ENCODE peak calls at places on chromosomes 2 and 18, in four cellular contexts. P, T, M and Z are unnamed samples. For H3K36me3, the result is how much of the 10 kb centered on the place peaks cover.

GRCh38 chr2:238709324-238709723 is 138.6 kb upstream of the TWIST2 start:
- DNase-seq in P (no peak), T (no peak), M (no peak), Z (peak)

GRCh38 chr18:63949068-63949737 is at the start of gene HMSD:
- DNase-seq in P (peak), T (peak), M (no peak), Z (peak)

GRCh38 chr2:200615247-200615646 is 29.4 kb downstream of the AOX1 start:
- DNase-seq in P (peak), T (no peak), M (no peak), Z (no peak)

GRCh38 chr2:141959016-141959415 is 171.8 kb downstream of the LRP1B start:
- DNase-seq in P (no peak), T (no peak), M (no peak), Z (no peak)

GRCh38 chr2:225326969-225327368 is 72.5 kb upstream of the NYAP2 start:
- DNase-seq in P (no peak), T (no peak), M (no peak), Z (no peak)

GRCh38 chr2:135066710-135067109 is 14.6 kb downstream of the RAB3GAP1 start:
- DNase-seq in P (no peak), T (no peak), M (no peak), Z (no peak)

GRCh38 chr18:70371908-70372307 is 83.1 kb downstream of the SOCS6 start:
- DNase-seq in P (no peak), T (no peak), M (no peak), Z (no peak)

GRCh38 chr2:121049921-121050585 is 234.9 kb downstream of the TFCP2L1 start:
- DNase-seq in P (no peak), T (no peak), M (no peak), Z (no peak)

GRCh38 chr2:156489750-156490466 is 53.7 kb downstream of the GPD2 start:
- DNase-seq in P (no peak), T (no peak), M (no peak), Z (no peak)

GRCh38 chr18:76658627-76659026 is 163.6 kb upstream of the ZNF516 start:
- DNase-seq in P (no peak), T (no peak), M (no peak), Z (no peak)

GRCh38 chr2:235511187-235511661 is 17.4 kb downstream of the AGAP1 start:
- DNase-seq in P (peak), T (peak), M (no peak), Z (no peak)

GRCh38 chr2:23761638-23762037 is 165.3 kb downstream of the ATAD2B start:
- DNase-seq in P (no peak), T (no peak), M (no peak), Z (no peak)

GRCh38 chr2:172658945-172659344 is 76.7 kb upstream of the RAPGEF4 start:
- DNase-seq in P (no peak), T (no peak), M (no peak), Z (no peak)

GRCh38 chr18:54393648-54394294 is 36.1 kb downstream of the C18orf54 start:
- DNase-seq in P (no peak), T (peak), M (no peak), Z (no peak)

GRCh38 chr2:240933966-240934700 is 28.0 kb downstream of the CROCC2 start:
- DNase-seq in P (no peak), T (peak), M (no peak), Z (peak)

GRCh38 chr18:44520981-44521672 is 159.6 kb upstream of the SETBP1 start:
- DNase-seq in P (no peak), T (no peak), M (no peak), Z (no peak)

GRCh38 chr2:207594731-207595130 is 30.5 kb downstream of the METTL21A start:
- DNase-seq in P (no peak), T (no peak), M (no peak), Z (no peak)
- H3K36me3 ChIP-seq in P (under half), T (under half), M (under half), Z (under half)

GRCh38 chr2:197496695-197497094 is 2.9 kb downstream of the HSPD1 start:
- DNase-seq in P (no peak), T (no peak), M (no peak), Z (no peak)
- H3K27ac ChIP-seq in P (no peak), T (no peak), M (no peak), Z (no peak)

DNA sequence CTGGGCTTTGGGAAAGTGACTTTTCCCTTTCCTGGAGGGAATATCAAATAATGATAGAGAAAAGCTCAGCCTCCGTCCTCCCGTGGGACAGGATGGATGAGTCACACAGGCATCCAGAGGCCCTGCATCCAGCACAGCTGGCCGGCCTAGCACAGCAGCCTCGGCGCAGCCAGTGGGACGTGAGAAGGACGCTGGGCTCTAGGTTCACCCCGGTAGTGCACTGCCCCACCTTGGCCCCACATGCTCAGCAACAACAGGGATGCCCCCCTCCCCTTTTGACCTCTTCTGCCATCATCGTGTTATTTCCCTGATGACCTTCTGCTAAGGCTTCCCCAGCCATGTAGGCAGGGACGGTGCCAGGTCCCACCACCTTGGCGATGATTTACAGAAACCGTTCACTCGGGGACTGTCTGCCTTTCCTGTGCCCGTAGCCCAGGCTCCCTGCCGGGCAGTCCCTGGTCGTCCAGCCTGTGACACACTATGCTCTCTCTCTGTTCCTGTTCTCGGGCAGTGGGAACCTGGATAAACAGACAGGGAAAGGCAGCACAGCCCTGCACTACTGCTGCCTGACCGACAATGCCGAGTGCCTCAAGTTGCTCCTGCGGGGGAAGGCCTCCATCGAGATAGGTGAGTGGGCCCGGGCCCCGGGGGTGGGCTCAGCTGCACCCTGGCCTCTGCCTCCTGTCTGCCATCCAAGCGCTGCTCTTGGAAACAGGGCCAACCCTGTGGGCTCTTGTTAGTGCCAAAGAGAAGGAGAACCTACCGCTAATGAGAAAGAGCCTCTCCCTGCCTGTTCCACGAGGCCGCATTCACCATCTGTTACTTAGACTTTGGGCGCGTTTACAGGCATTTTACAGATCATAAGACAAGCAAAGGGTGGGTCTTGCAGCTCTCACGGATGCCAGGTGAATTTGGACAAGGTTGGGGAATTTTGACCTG is 44.6 kb downstream of the ITGB1BP1 start:
- DNase-seq in P (peak), T (no peak), M (no peak), Z (peak)
- H3K36me3 ChIP-seq in P (under half), T (under half), M (under half), Z (under half)

GRCh38 chr2:40230717-40231300 is 221.1 kb downstream of the SLC8A1 start:
- DNase-seq in P (peak), T (no peak), M (no peak), Z (no peak)

GRCh38 chr2:40225670-40226069 is 226.2 kb downstream of the SLC8A1 start:
- DNase-seq in P (no peak), T (no peak), M (no peak), Z (no peak)

GRCh38 chr2:40230186-40230585 is 221.7 kb downstream of the SLC8A1 start:
- DNase-seq in P (no peak), T (no peak), M (no peak), Z (no peak)

GRCh38 chr2:40227200-40227599 is 224.7 kb downstream of the SLC8A1 start:
- DNase-seq in P (no peak), T (no peak), M (no peak), Z (no peak)

GRCh38 chr2:40228296-40228695 is 223.6 kb downstream of the SLC8A1 start:
- DNase-seq in P (no peak), T (no peak), M (no peak), Z (no peak)
- H3K27ac ChIP-seq in P (no peak), T (no peak), M (no peak), Z (no peak)

DNA sequence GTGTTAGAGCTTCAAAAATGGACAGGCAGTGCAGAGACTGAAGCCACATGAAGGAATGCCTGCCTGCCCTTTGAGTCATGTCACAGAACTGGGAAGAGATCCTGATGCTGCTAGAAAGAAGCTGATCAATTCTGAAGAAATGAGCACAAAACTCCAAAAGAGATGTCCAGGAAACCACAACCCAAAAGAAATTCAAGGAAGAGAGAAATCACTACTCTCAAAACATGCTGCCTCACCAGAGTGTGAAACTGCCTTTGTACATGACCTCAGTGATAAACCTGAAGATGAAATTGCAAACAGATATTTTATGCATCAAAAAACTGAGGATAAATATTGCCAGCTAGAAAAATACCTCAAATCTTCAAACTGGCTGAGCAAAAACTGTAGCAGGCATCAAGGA is 20.5 kb downstream of the USP40 start:
- DNase-seq in P (no peak), T (no peak), M (no peak), Z (no peak)
- H3K36me3 ChIP-seq in P (under half), T (under half), M (under half), Z (under half)

DNA sequence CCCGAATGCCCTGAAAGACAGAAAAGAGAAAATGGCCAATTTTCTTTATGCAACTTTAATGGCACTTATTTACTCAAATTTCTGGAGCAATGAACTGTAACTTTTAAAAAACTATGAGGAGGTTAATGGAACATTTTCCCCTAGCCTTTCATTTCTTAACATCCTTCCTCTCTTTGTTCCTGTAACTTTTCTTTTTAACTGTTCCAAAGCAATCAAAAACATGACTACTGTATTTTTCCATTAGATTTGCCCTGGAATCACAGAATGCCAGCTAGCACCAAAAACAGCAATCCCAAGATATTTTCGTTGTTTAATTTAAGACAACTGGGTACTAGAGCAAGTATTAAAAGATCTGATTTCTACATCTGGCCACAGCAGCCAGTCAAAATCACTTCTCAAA is 3.8 kb downstream of the STARD7 start:
- DNase-seq in P (no peak), T (no peak), M (no peak), Z (no peak)
- H3K27ac ChIP-seq in P (peak), T (peak), M (peak), Z (peak)

GRCh38 chr2:47169784-47170183 is 14.7 kb upstream of the STPG4 start:
- DNase-seq in P (no peak), T (no peak), M (no peak), Z (no peak)

GRCh38 chr2:47172922-47173695 is 18.0 kb upstream of the STPG4 start:
- DNase-seq in P (no peak), T (no peak), M (no peak), Z (no peak)

GRCh38 chr2:47173986-47174730 is 19.1 kb upstream of the STPG4 start:
- DNase-seq in P (no peak), T (no peak), M (no peak), Z (no peak)

GRCh38 chr2:47174731-47175361 is 19.7 kb upstream of the STPG4 start:
- DNase-seq in P (peak), T (peak), M (peak), Z (no peak)

GRCh38 chr2:47172156-47172921 is 17.2 kb upstream of the STPG4 start:
- DNase-seq in P (no peak), T (peak), M (no peak), Z (no peak)
- H3K36me3 ChIP-seq in P (under half), T (under half), M (under half), Z (under half)

GRCh38 chr2:215658635-215659305 is 222.9 kb upstream of the FN1 start:
- DNase-seq in P (peak), T (no peak), M (no peak), Z (no peak)
- H3K27ac ChIP-seq in P (peak), T (no peak), M (no peak), Z (peak)

DNA sequence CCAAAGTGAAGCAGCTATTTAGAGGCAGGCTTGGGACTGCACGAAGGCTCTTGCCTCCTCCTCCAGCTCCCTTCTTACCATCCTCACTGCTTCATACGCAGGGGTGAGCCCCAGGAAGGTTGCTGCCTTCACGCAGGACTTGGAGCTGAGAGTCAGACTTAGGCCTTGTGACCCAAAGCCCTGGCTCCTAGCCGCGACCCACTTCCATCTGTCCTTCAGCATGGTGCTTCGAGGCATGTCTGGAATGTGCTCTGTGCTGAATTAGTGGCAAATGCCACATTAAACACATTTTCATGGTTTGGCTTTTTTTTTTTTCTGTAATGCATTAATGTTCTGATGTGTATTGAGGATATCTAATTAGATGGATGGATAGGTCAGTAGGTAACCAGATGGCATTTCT is 37.5 kb downstream of the ITGB1BP1 start:
- DNase-seq in P (no peak), T (no peak), M (no peak), Z (no peak)
- H3K36me3 ChIP-seq in P (under half), T (under half), M (under half), Z (under half)